ENCODE peak calls at places on chromosomes 7 and 10, in nine cellular contexts. R, P, T, Q, D, M, C, G and I are unnamed samples.

GRCh38 chr10:92756233-92757065 is 66.7 kb downstream of the HHEX start:
- DNase-seq in R (no peak), P (peak; percentile 94), T (no peak), Q (no peak), D (no peak), M (no peak), C (no peak), G (peak; percentile 92), I (no peak)

GRCh38 chr10:102832248-102832647 is 5.0 kb downstream of the CYP17A1 start:
- DNase-seq in R (no peak), P (no peak), T (no peak), Q (no peak), D (no peak), M (no peak), C (no peak), G (no peak), I (no peak)

GRCh38 chr10:52672880-52673279 is 99.7 kb downstream of the MBL2 start:
- DNase-seq in R (no peak), P (no peak), T (no peak), Q (no peak), D (no peak), M (no peak), C (no peak), G (no peak), I (no peak)

GRCh38 chr10:119700321-119700954 is 25.4 kb upstream of the INPP5F start:
- DNase-seq in R (no peak), P (peak; percentile 54), T (no peak), Q (no peak), D (no peak), M (no peak), C (no peak), G (no peak), I (no peak)

GRCh38 chr7:10940748-10941358 is 32.8 kb upstream of the PHF14 start:
- DNase-seq in R (no peak), P (peak; percentile 41), T (no peak), Q (no peak), D (no peak), M (peak; percentile 10), C (no peak), G (no peak), I (no peak)

GRCh38 chr7:92461027-92462003 is 14.0 kb downstream of the GATAD1 start:
- DNase-seq in R (no peak), P (peak; percentile 58), T (no peak), Q (no peak), D (peak; percentile 30), M (peak; percentile 29), C (peak; percentile 30), G (peak; percentile 7), I (peak; percentile 36)

GRCh38 chr7:50554431-50554830 is 10.8 kb downstream of the DDC start:
- DNase-seq in R (no peak), P (no peak), T (no peak), Q (no peak), D (no peak), M (no peak), C (no peak), G (no peak), I (no peak)

GRCh38 chr10:127886371-127887051 is 6.2 kb downstream of the CLRN3 start:
- DNase-seq in R (no peak), P (no peak), T (no peak), Q (no peak), D (no peak), M (no peak), C (no peak), G (no peak), I (no peak)

GRCh38 chr7:116683786-116684185 is 11.8 kb downstream of the MET start:
- DNase-seq in R (no peak), P (peak; percentile 84), T (no peak), Q (no peak), D (no peak), M (no peak), C (no peak), G (peak; percentile 74), I (no peak)

GRCh38 chr10:10758306-10758705 is 259.4 kb upstream of the CELF2 start:
- DNase-seq in R (no peak), P (no peak), T (no peak), Q (no peak), D (no peak), M (no peak), C (peak; percentile 56), G (no peak), I (no peak)

GRCh38 chr10:70198696-70199466 is 28.6 kb upstream of the SAR1A start:
- DNase-seq in R (no peak), P (no peak), T (no peak), Q (no peak), D (no peak), M (no peak), C (no peak), G (no peak), I (no peak)

GRCh38 chr10:71213761-71214440 is 1.5 kb downstream of the UNC5B start:
- DNase-seq in R (peak; percentile 53), P (no peak), T (peak; percentile 82), Q (no peak), D (no peak), M (peak; percentile 42), C (peak; percentile 46), G (no peak), I (peak; percentile 42)

GRCh38 chr10:23481351-23481961 is 42.6 kb downstream of the OTUD1 start:
- DNase-seq in R (no peak), P (no peak), T (no peak), Q (no peak), D (no peak), M (no peak), C (no peak), G (no peak), I (no peak)

GRCh38 chr10:70751356-70751755 is 33.8 kb downstream of the TBATA start:
- DNase-seq in R (no peak), P (no peak), T (no peak), Q (no peak), D (no peak), M (no peak), C (no peak), G (no peak), I (no peak)

GRCh38 chr10:44966129-44966815 is 6.7 kb downstream of the RASSF4 start:
- DNase-seq in R (peak; percentile 17), P (peak; percentile 68), T (no peak), Q (no peak), D (no peak), M (no peak), C (no peak), G (no peak), I (no peak)

GRCh38 chr10:44965651-44966097 is 6.1 kb downstream of the RASSF4 start:
- DNase-seq in R (no peak), P (peak; percentile 79), T (no peak), Q (no peak), D (no peak), M (no peak), C (no peak), G (no peak), I (peak; percentile 64)

GRCh38 chr10:44967596-44967995 is 8.0 kb downstream of the RASSF4 start:
- DNase-seq in R (peak; percentile 31), P (no peak), T (no peak), Q (no peak), D (no peak), M (no peak), C (no peak), G (no peak), I (no peak)

GRCh38 chr10:44968101-44968886 is 8.7 kb downstream of the RASSF4 start:
- DNase-seq in R (peak; percentile 45), P (peak; percentile 40), T (no peak), Q (no peak), D (no peak), M (no peak), C (no peak), G (no peak), I (no peak)

GRCh38 chr10:44966816-44967509 is 7.4 kb downstream of the RASSF4 start:
- DNase-seq in R (peak; percentile 22), P (no peak), T (no peak), Q (no peak), D (no peak), M (no peak), C (no peak), G (no peak), I (no peak)
- TF ChIP-seq CTCF in R (no peak), P (no peak), T (no peak), Q (peak; percentile 3), D (no peak), M (peak; percentile 63), C (no peak), G (peak; percentile 7), I (peak; percentile 70)

DNA sequence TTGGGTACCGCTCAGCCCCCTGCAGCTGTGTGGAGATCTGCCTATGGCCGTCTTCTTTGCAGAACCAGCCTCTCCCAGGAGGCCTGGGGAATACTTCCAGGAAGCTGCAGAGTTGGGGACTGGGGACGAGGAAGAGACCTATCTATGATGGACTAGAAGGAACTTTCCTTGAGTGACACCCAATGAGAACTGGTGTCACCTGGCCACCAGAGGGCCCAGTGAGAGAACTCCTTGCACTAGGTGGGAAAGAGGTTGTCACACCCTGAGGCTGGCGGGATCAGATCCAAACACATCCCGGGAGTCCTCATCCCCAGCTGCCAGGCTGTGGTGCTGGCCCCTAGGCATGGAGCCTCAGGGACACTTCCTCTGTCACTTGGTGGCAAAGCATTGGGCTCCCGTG is 4.9 kb upstream of the GRID2IP start:
- DNase-seq in R (no peak), P (no peak), T (no peak), Q (no peak), D (peak; percentile 61), M (peak; percentile 48), C (no peak), G (no peak), I (no peak)
- TF ChIP-seq CTCF in R (no peak), P (peak; percentile 33), T (no peak), Q (no peak), D (no peak), M (peak; percentile 71), C (peak; percentile 7), G (peak; percentile 55), I (no peak)

DNA sequence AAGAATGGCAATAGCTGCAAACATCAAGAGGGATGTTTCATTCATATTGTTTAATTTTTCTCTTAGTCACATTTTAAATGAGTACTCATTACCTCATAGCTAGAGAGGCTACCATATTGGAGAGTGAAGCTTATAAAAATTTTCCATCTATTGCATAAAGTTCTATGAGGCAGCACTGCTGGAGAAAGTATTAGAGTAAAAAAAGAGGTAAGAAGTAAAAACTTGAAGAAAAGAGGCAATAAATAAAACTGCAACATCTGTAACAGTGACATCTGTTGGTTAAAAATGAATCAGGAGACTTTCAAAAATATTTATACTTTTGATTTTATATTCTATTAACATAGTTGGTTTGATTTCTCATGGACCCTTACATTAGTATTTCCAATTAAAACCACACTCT is 284.5 kb upstream of the SEMA3D start:
- DNase-seq in R (no peak), P (no peak), T (no peak), Q (no peak), D (no peak), M (no peak), C (no peak), G (no peak), I (no peak)
- TF ChIP-seq CTCF in R (no peak), P (no peak), T (no peak), Q (no peak), D (no peak), M (no peak), C (no peak), G (no peak), I (no peak)

DNA sequence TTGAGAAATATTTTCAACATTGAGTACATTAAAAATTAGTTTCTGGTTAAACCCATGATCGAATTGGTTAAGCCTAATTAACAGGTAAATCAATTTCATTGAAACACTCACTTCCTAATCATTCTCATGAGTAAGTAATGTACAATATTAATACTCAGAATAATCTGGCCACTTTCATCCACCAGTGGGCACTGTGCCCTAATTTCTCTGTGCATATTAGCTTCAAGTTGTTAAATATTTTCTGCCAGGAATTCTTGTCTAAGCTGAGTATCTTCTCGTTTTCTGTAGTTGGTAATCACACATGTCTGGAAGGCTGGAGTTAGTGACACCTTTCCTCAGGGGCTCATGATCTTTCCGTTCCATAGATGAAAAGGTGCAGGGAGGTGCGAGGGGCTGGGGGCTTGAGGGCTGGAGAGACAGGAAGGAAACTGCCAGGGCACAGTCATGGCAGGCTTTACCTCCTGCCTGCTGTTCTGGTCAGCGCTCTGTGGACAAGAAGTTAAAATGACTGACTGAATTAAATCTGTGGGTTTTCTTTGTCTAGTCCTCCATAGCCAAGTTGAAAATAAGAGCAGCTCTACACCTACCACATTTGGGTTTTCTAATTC is 71.9 kb downstream of the WIPF3 start:
- DNase-seq in R (no peak), P (peak; percentile 32), T (peak; percentile 3), Q (no peak), D (peak; percentile 61), M (peak; percentile 50), C (peak; percentile 68), G (peak; percentile 2), I (peak; percentile 29)
- TF ChIP-seq CTCF in R (no peak), P (peak; percentile 54), T (peak; percentile 46), Q (peak; percentile 53), D (peak; percentile 62), M (peak; percentile 90), C (peak; percentile 75), G (peak; percentile 41), I (peak; percentile 70)